ENCODE peak calls at places on chromosomes 16 and 17, in five cellular contexts. One of them, this sample, is unnamed.

GRCh38 chr17:79942591-79943353 is 92.9 kb downstream of the TBC1D16 start:
- DNase-seq in aorta: peak; percentile 39
- DNase-seq in A549: no peak
- DNase-seq in HFF-Myc: no peak
- DNase-seq in AG08395: no peak
- DNase-seq in this sample: no peak

GRCh38 chr17:68704897-68705296 is 103.7 kb upstream of the FAM20A start:
- DNase-seq in aorta: no peak
- DNase-seq in HFF-Myc: peak; percentile 95
- DNase-seq in A549: no peak
- DNase-seq in AG08395: peak; percentile 73
- DNase-seq in this sample: peak; percentile 77

GRCh38 chr17:50647187-50647586 is 12.5 kb downstream of the ABCC3 start:
- DNase-seq in A549: no peak
- DNase-seq in AG08395: no peak
- DNase-seq in aorta: no peak
- DNase-seq in HFF-Myc: no peak
- DNase-seq in this sample: no peak

GRCh38 chr17:42842286-42842685 is 2.1 kb upstream of the AOC2 start:
- DNase-seq in AG08395: peak; percentile 36
- DNase-seq in aorta: no peak
- DNase-seq in A549: no peak
- DNase-seq in HFF-Myc: no peak
- DNase-seq in this sample: no peak

GRCh38 chr17:67466251-67466650 is 89.2 kb downstream of the PITPNC1 start:
- DNase-seq in HFF-Myc: no peak
- DNase-seq in A549: no peak
- DNase-seq in aorta: no peak
- DNase-seq in AG08395: no peak
- DNase-seq in this sample: no peak

GRCh38 chr17:34413443-34414076 is 50.5 kb upstream of the CCL1 start:
- DNase-seq in HFF-Myc: no peak
- DNase-seq in AG08395: no peak
- DNase-seq in aorta: no peak
- DNase-seq in A549: no peak
- DNase-seq in this sample: no peak

GRCh38 chr16:84448444-84448843 is 56.0 kb downstream of the MEAK7 start:
- DNase-seq in AG08395: no peak
- DNase-seq in A549: no peak
- DNase-seq in aorta: no peak
- DNase-seq in HFF-Myc: no peak
- DNase-seq in this sample: no peak

GRCh38 chr17:28347261-28347891 is 10.0 kb downstream of the POLDIP2 start:
- DNase-seq in HFF-Myc: peak; percentile 59
- DNase-seq in AG08395: peak; percentile 92
- DNase-seq in A549: no peak
- DNase-seq in aorta: peak; percentile 71
- DNase-seq in this sample: peak; percentile 83

GRCh38 chr17:21213005-21213404 is 956 bp downstream of the TMEM11 start:
- DNase-seq in AG08395: no peak
- DNase-seq in HFF-Myc: no peak
- DNase-seq in A549: no peak
- DNase-seq in aorta: no peak
- DNase-seq in this sample: no peak

GRCh38 chr17:49209061-49209571 is 1.3 kb downstream of the GNGT2 start:
- DNase-seq in AG08395: no peak
- DNase-seq in aorta: no peak
- DNase-seq in A549: no peak
- DNase-seq in HFF-Myc: no peak
- DNase-seq in this sample: no peak

GRCh38 chr16:84442416-84443145 is 61.9 kb downstream of the MEAK7 start:
- DNase-seq in aorta: no peak
- DNase-seq in A549: no peak
- DNase-seq in AG08395: no peak
- DNase-seq in HFF-Myc: no peak
- DNase-seq in this sample: no peak

GRCh38 chr17:35934760-35935159 is 4.2 kb upstream of the RDM1 start:
- DNase-seq in aorta: no peak
- DNase-seq in HFF-Myc: no peak
- DNase-seq in A549: no peak
- DNase-seq in AG08395: no peak
- DNase-seq in this sample: no peak

GRCh38 chr16:78746718-78747117 is 647.3 kb downstream of the WWOX start:
- DNase-seq in AG08395: no peak
- DNase-seq in HFF-Myc: no peak
- DNase-seq in aorta: no peak
- DNase-seq in A549: no peak
- DNase-seq in this sample: no peak

GRCh38 chr16:22400899-22401298 is 26.5 kb upstream of the CDR2 start:
- DNase-seq in AG08395: no peak
- DNase-seq in HFF-Myc: no peak
- DNase-seq in aorta: peak; percentile 53
- DNase-seq in A549: no peak
- DNase-seq in this sample: no peak

GRCh38 chr17:50787106-50787505 is 19.8 kb upstream of the ANKRD40CL start:
- DNase-seq in A549: no peak
- DNase-seq in AG08395: no peak
- DNase-seq in aorta: no peak
- DNase-seq in HFF-Myc: no peak
- DNase-seq in this sample: no peak

GRCh38 chr16:81136331-81137011 is 40.3 kb upstream of the GCSH start:
- DNase-seq in AG08395: no peak
- DNase-seq in aorta: no peak
- DNase-seq in HFF-Myc: no peak
- DNase-seq in A549: peak; percentile 28
- DNase-seq in this sample: no peak

GRCh38 chr17:63347475-63347874 is 98.6 kb downstream of the CYB561 start:
- DNase-seq in aorta: no peak
- DNase-seq in AG08395: no peak
- DNase-seq in HFF-Myc: no peak
- DNase-seq in A549: no peak
- DNase-seq in this sample: no peak

GRCh38 chr17:31248986-31249385 is 48.1 kb downstream of the OMG start:
- DNase-seq in A549: no peak
- DNase-seq in HFF-Myc: no peak
- DNase-seq in aorta: no peak
- DNase-seq in AG08395: peak; percentile 69
- DNase-seq in this sample: peak; percentile 71

GRCh38 chr16:1125471-1125870 is 27.4 kb upstream of the CACNA1H start:
- DNase-seq in AG08395: peak; percentile 44
- DNase-seq in aorta: no peak
- DNase-seq in HFF-Myc: peak; percentile 1
- DNase-seq in A549: peak; percentile 66
- DNase-seq in this sample: peak; percentile 63

GRCh38 chr17:50062323-50063243 is 6.7 kb downstream of the ITGA3 start:
- DNase-seq in HFF-Myc: no peak
- DNase-seq in AG08395: peak; percentile 42
- DNase-seq in A549: peak; percentile 99
- DNase-seq in aorta: peak; percentile 91
- DNase-seq in this sample: peak; percentile 66

GRCh38 chr16:1993731-1994131 is 4.0 kb downstream of the SYNGR3 start:
- DNase-seq in aorta: no peak
- DNase-seq in HFF-Myc: no peak
- DNase-seq in AG08395: peak; percentile 28
- DNase-seq in A549: peak; percentile 72
- DNase-seq in this sample: no peak

GRCh38 chr16:70749681-70750601 is 51.0 kb downstream of the VAC14 start:
- DNase-seq in A549: no peak
- DNase-seq in AG08395: no peak
- DNase-seq in aorta: no peak
- DNase-seq in HFF-Myc: no peak
- DNase-seq in this sample: no peak

GRCh38 chr17:10558049-10558448 is 8.6 kb upstream of the MYH2 start:
- DNase-seq in HFF-Myc: no peak
- DNase-seq in aorta: no peak
- DNase-seq in A549: no peak
- DNase-seq in AG08395: no peak
- DNase-seq in this sample: no peak

GRCh38 chr17:71633391-71633849 is 487.4 kb upstream of the SOX9 start:
- DNase-seq in HFF-Myc: no peak
- DNase-seq in A549: peak; percentile 52
- DNase-seq in AG08395: peak; percentile 75
- DNase-seq in aorta: no peak
- DNase-seq in this sample: peak; percentile 28

GRCh38 chr17:80980397-80981061 is 11.1 kb upstream of the CHMP6 start:
- DNase-seq in aorta: no peak
- DNase-seq in HFF-Myc: no peak
- DNase-seq in A549: peak; percentile 48
- DNase-seq in AG08395: no peak
- DNase-seq in this sample: no peak

GRCh38 chr17:42055496-42055895 is 5.1 kb upstream of the C17orf113 start:
- DNase-seq in aorta: no peak
- DNase-seq in A549: no peak
- DNase-seq in AG08395: no peak
- DNase-seq in HFF-Myc: no peak
- DNase-seq in this sample: no peak

GRCh38 chr17:81566461-81567126 is 14.4 kb upstream of the FAAP100 start:
- DNase-seq in AG08395: peak; percentile 89
- DNase-seq in A549: peak; percentile 89
- DNase-seq in HFF-Myc: peak; percentile 84
- DNase-seq in aorta: peak; percentile 86
- DNase-seq in this sample: peak; percentile 91

GRCh38 chr17:10838682-10839081 is 795 bp upstream of the PIRT start:
- DNase-seq in aorta: no peak
- DNase-seq in A549: no peak
- DNase-seq in AG08395: no peak
- DNase-seq in HFF-Myc: no peak
- DNase-seq in this sample: no peak

GRCh38 chr17:44971776-44972483 is 3.8 kb upstream of the C1QL1 start:
- DNase-seq in HFF-Myc: no peak
- DNase-seq in AG08395: peak; percentile 47
- DNase-seq in aorta: no peak
- DNase-seq in A549: no peak
- DNase-seq in this sample: peak; percentile 45

This sample was measured in GM03348.